ENCODE peak calls at places on chromosomes 4 and X, in eight cellular contexts. G is GM23248; T is upper lobe of right lung; D is naive thymus-derived CD4-positive, alpha-beta T cell; E is testis; I is fibroblast of lung; A is iPS DF 6.9; N is mammary epithelial cell. Z is an unnamed sample.

GRCh38 chr4:55753856-55754255 is 65.7 kb upstream of the EXOC1L start:
- DNase-seq in G (no peak), T (no peak), A (no peak), N (no peak), I (no peak), D (no peak), E (no peak), Z (no peak)

GRCh38 chr4:33722254-33722653 is 2522.1 kb downstream of the ARAP2 start:
- DNase-seq in G (peak; percentile 71), D (no peak), N (no peak), E (no peak), A (no peak), I (peak; percentile 18), T (no peak), Z (no peak)

GRCh38 chr4:103626296-103626695 is 93.5 kb downstream of the TACR3 start:
- DNase-seq in I (no peak), E (no peak), T (no peak), N (no peak), D (no peak), G (no peak), A (no peak), Z (no peak)

GRCh38 chr4:57462843-57463242 is 352.7 kb upstream of the IGFBP7 start:
- DNase-seq in T (no peak), A (no peak), D (no peak), N (no peak), G (no peak), I (no peak), E (no peak), Z (peak; percentile 86)

GRCh38 chr4:108433832-108434231 is 186.5 kb upstream of the RPL34 start:
- DNase-seq in A (no peak), I (peak; percentile 90), E (no peak), T (no peak), D (peak; percentile 78), N (peak; percentile 53), G (peak; percentile 59), Z (no peak)

GRCh38 chr4:40335508-40335860 is 351 bp downstream of the CHRNA9 start:
- DNase-seq in T (no peak), A (no peak), N (no peak), D (no peak), I (peak; percentile 60), E (no peak), G (peak; percentile 92), Z (no peak)

GRCh38 chrX:118254611-118255010 is 91.3 kb upstream of the WDR44 start:
- DNase-seq in D (peak; percentile 7), A (peak; percentile 4), E (peak; percentile 79), N (peak; percentile 26), I (peak; percentile 22), G (peak; percentile 35), T (no peak), Z (peak; percentile 77)

GRCh38 chrX:63350551-63350950 is 581 bp downstream of the SPIN4 start:
- DNase-seq in D (no peak), N (peak; percentile 29), A (no peak), G (peak; percentile 34), I (peak; percentile 22), T (peak; percentile 62), E (peak; percentile 22), Z (peak; percentile 58)

GRCh38 chr4:78220283-78220682 is 163.2 kb downstream of the FRAS1 start:
- DNase-seq in I (no peak), E (no peak), D (no peak), A (no peak), N (peak; percentile 87), G (no peak), T (no peak), Z (no peak)

GRCh38 chrX:66676990-66677389 is 38.1 kb upstream of the EDA2R start:
- DNase-seq in N (peak; percentile 74), T (no peak), A (no peak), D (no peak), G (peak; percentile 85), E (no peak), I (peak; percentile 69), Z (no peak)

GRCh38 chr4:106652095-106652494 is 283.5 kb upstream of the GIMD1 start:
- DNase-seq in N (no peak), T (no peak), I (no peak), E (no peak), D (no peak), A (no peak), G (no peak), Z (no peak)

GRCh38 chrX:69282893-69283690 is 117.8 kb upstream of the PJA1 start:
- DNase-seq in I (no peak), N (no peak), G (no peak), T (no peak), E (no peak), A (no peak), D (no peak), Z (peak; percentile 76)

GRCh38 chrX:100743009-100743615 is 11.2 kb upstream of the SYTL4 start:
- DNase-seq in N (no peak), A (no peak), D (no peak), I (peak; percentile 48), E (no peak), G (no peak), T (no peak), Z (no peak)

GRCh38 chr4:39166670-39167069 is 15.7 kb upstream of the WDR19 start:
- DNase-seq in I (no peak), G (no peak), A (no peak), N (no peak), D (no peak), E (no peak), T (no peak), Z (no peak)

GRCh38 chr4:156495109-156495508 is 476.5 kb downstream of the PDGFC start:
- DNase-seq in I (peak; percentile 59), E (no peak), G (peak; percentile 40), A (no peak), T (no peak), D (no peak), N (no peak), Z (no peak)

DNA sequence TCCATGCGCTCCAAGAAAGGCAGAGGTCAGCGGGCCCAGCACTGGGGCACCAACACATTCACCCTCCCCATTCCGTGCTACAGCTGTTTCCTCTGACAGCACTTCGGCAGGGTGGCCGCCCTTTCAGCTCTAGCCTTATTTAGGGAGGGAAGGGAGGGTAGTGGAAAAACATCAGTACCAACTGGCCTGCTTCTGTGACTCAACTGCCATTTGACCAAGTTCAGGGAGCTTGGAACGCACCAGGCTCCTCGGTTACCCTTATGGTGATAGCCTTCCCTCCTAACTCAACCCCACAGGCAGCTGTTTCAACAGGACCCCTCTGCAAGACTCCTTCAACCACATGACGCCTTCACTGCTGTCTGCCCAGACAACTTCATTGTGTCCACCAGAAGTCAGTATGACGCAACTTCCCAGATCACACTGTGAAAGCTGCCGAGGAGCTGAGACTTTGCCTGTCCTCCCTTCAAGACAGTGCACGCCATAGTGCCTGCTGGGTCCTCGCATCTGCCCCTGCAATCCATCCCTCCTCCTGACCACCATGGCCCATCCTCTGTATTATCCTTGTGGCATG is 132.2 kb downstream of the AFAP1 start:
- DNase-seq in D (no peak), I (no peak), E (no peak), G (no peak), N (no peak), A (no peak), T (peak; percentile 61), Z (no peak)
- H3K4me1 ChIP-seq in D (no peaks in the 10 kb centered on the region), I (peaks cover 31% of the 10 kb centered on the region), E (peaks cover 14% of the 10 kb centered on the region), G (peaks cover 43% of the 10 kb centered on the region), N (peaks cover 33% of the 10 kb centered on the region), A (peaks cover 5% of the 10 kb centered on the region), T (peaks cover 57% of the 10 kb centered on the region), Z (no peaks in the 10 kb centered on the region)

GRCh38 chr4:3418029-3418762 is 23.6 kb upstream of the HGFAC start:
- DNase-seq in D (no peak), T (peak; percentile 52), I (no peak), N (no peak), E (no peak), G (no peak), A (no peak), Z (no peak)
- H3K4me1 ChIP-seq in D (no peaks in the 10 kb centered on the region), T (peaks cover 4% of the 10 kb centered on the region), I (no peaks in the 10 kb centered on the region), N (no peaks in the 10 kb centered on the region), E (no peaks in the 10 kb centered on the region), G (no peaks in the 10 kb centered on the region), A (no peaks in the 10 kb centered on the region), Z (no peaks in the 10 kb centered on the region)

DNA sequence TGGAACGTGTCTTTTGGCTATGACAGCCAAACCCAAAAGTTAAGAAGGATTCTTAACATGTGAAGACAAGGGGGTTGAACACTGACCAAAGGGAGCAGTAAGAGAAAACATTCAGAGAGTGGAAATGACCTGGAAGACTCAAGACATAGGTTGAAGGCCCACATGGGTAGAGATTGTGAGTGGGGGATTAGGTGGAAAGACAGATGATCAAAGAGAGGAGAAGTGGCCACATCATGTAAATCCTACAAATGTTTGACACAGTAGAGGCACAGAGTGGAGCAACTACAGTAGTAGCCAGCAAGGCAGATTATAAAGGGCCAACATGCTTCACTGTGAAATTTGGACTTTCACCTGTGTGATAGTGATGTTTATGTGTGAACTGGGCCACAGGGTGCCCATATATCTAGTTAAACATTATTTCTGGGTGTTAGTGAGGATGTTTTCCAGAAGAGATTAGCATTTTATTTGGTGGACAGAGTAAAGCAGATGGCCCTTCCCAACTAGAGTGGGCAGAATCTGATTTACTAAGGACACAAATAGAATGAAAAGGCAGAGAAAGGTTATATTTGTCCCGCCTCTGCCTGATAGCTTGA is 559.3 kb downstream of the RAB28 start:
- DNase-seq in T (no peak), A (no peak), G (no peak), I (no peak), E (no peak), D (no peak), N (no peak), Z (no peak)
- H3K4me1 ChIP-seq in T (no peaks in the 10 kb centered on the region), A (no peaks in the 10 kb centered on the region), G (no peaks in the 10 kb centered on the region), I (no peaks in the 10 kb centered on the region), E (no peaks in the 10 kb centered on the region), D (no peaks in the 10 kb centered on the region), N (no peaks in the 10 kb centered on the region), Z (peaks cover 31% of the 10 kb centered on the region)

GRCh38 chr4:38004062-38004461 is 43.9 kb downstream of the PTTG2 start:
- DNase-seq in A (no peak), D (no peak), G (no peak), I (peak; percentile 71), T (no peak), E (no peak), N (no peak), Z (no peak)

GRCh38 chr4:38004887-38005286 is 44.7 kb downstream of the PTTG2 start:
- DNase-seq in E (peak; percentile 35), A (no peak), N (no peak), D (no peak), T (no peak), I (no peak), G (no peak), Z (no peak)

GRCh38 chr4:38002451-38003071 is 42.4 kb downstream of the PTTG2 start:
- DNase-seq in E (no peak), T (no peak), A (no peak), N (peak; percentile 55), I (peak; percentile 55), G (peak; percentile 2), D (no peak), Z (peak; percentile 58)

GRCh38 chr4:38003102-38003501 is 42.9 kb downstream of the PTTG2 start:
- DNase-seq in N (no peak), I (no peak), D (no peak), T (no peak), E (no peak), A (no peak), G (no peak), Z (no peak)

GRCh38 chr4:38003628-38004027 is 43.4 kb downstream of the PTTG2 start:
- DNase-seq in G (no peak), D (no peak), T (no peak), E (no peak), A (no peak), I (no peak), N (no peak), Z (no peak)
- H3K4me1 ChIP-seq in G (no peaks in the 10 kb centered on the region), D (peaks cover 5% of the 10 kb centered on the region), T (no peaks in the 10 kb centered on the region), E (peaks cover 21% of the 10 kb centered on the region), A (peaks cover 11% of the 10 kb centered on the region), I (peaks cover 2% of the 10 kb centered on the region), N (peaks cover 9% of the 10 kb centered on the region), Z (peaks cover 53% of the 10 kb centered on the region)

DNA sequence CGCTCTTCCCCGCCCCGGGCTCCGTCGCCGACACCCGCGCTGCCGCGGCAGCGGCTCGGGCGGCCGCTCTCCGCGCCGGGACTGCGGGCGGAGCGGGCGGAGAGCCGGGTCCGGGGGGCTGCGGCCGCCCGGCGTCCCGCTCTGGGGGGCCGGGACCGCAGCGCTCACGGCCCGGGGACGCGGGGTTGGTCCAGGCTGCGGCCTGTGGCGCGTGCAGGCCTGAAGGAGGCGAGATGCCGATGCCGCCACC is 492 bp downstream of the GALNT7 start:
- DNase-seq in N (no peak), I (no peak), D (no peak), E (no peak), T (no peak), G (no peak), A (no peak), Z (no peak)
- H3K4me1 ChIP-seq in N (peaks cover 20% of the 10 kb centered on the region), I (peaks cover 5% of the 10 kb centered on the region), D (peaks cover 23% of the 10 kb centered on the region), E (peaks cover 5% of the 10 kb centered on the region), T (peaks cover 21% of the 10 kb centered on the region), G (peaks cover 8% of the 10 kb centered on the region), A (peaks cover 9% of the 10 kb centered on the region), Z (peaks cover 5% of the 10 kb centered on the region)